ENCODE peak calls at places on chromosomes 1 and 21, in four cellular contexts. One of them, this sample, is unnamed.

GRCh38 chr1:7373936-7374760 is 396.9 kb upstream of the VAMP3 start:
- DNase-seq in GM12891: no peak
- DNase-seq in H1: no peak
- DNase-seq in K562: no peak
- DNase-seq in this sample: no peak

GRCh38 chr1:62782197-62782886 is 1.6 kb upstream of the ATG4C start:
- DNase-seq in GM12891: no peak
- DNase-seq in H1: no peak
- DNase-seq in K562: no peak
- DNase-seq in this sample: no peak

GRCh38 chr1:229624906-229625871 is 733 bp downstream of the TAF5L start:
- DNase-seq in GM12891: peak
- DNase-seq in H1: peak
- DNase-seq in K562: peak
- DNase-seq in this sample: peak

GRCh38 chr21:34648739-34649297 is 20.0 kb upstream of the CLIC6 start:
- DNase-seq in GM12891: no peak
- DNase-seq in H1: no peak
- DNase-seq in K562: no peak
- DNase-seq in this sample: no peak

GRCh38 chr1:119712342-119713038 is 756 bp downstream of the PHGDH start:
- DNase-seq in GM12891: no peak
- DNase-seq in H1: peak
- DNase-seq in K562: peak
- DNase-seq in this sample: no peak

GRCh38 chr1:168719306-168720111 is 9.5 kb downstream of the DPT start:
- DNase-seq in GM12891: no peak
- DNase-seq in H1: no peak
- DNase-seq in K562: no peak
- DNase-seq in this sample: no peak

GRCh38 chr1:112397051-112397471 is 1.0 kb downstream of the CTTNBP2NL start:
- DNase-seq in GM12891: no peak
- DNase-seq in H1: no peak
- DNase-seq in K562: no peak
- DNase-seq in this sample: no peak

GRCh38 chr1:19666139-19666465 is 1.4 kb downstream of the HTR6 start:
- DNase-seq in GM12891: no peak
- DNase-seq in H1: no peak
- DNase-seq in K562: no peak
- DNase-seq in this sample: no peak

GRCh38 chr1:246365708-246366107 is 141.4 kb downstream of the SMYD3 start:
- DNase-seq in GM12891: no peak
- DNase-seq in H1: no peak
- DNase-seq in K562: no peak
- DNase-seq in this sample: no peak

GRCh38 chr21:46062471-46063211 is 35.3 kb upstream of the COL6A2 start:
- DNase-seq in GM12891: no peak
- DNase-seq in H1: peak
- DNase-seq in K562: no peak
- DNase-seq in this sample: no peak

GRCh38 chr1:18643154-18644012 is 12.7 kb downstream of the PAX7 start:
- DNase-seq in GM12891: no peak
- DNase-seq in H1: peak
- DNase-seq in K562: peak
- DNase-seq in this sample: no peak

GRCh38 chr1:11918779-11919519 is 7.3 kb downstream of the KIAA2013 start:
- DNase-seq in GM12891: no peak
- DNase-seq in H1: no peak
- DNase-seq in K562: no peak
- DNase-seq in this sample: no peak

GRCh38 chr1:38117444-38117887 is 70.9 kb upstream of the POU3F1 start:
- DNase-seq in GM12891: no peak
- DNase-seq in H1: no peak
- DNase-seq in K562: no peak
- DNase-seq in this sample: no peak

GRCh38 chr1:81254560-81254959 is 546.2 kb upstream of the ADGRL2 start:
- DNase-seq in GM12891: no peak
- DNase-seq in H1: peak
- DNase-seq in K562: no peak
- DNase-seq in this sample: no peak

GRCh38 chr1:71154454-71154853 is 73.6 kb upstream of the ZRANB2 start:
- DNase-seq in GM12891: no peak
- DNase-seq in H1: no peak
- DNase-seq in K562: no peak
- DNase-seq in this sample: no peak

GRCh38 chr1:235992346-235992745 is 72.5 kb downstream of the NID1 start:
- DNase-seq in GM12891: no peak
- DNase-seq in H1: no peak
- DNase-seq in K562: no peak
- DNase-seq in this sample: no peak

GRCh38 chr21:44817914-44818635 is at the start of gene SUMO3:
- DNase-seq in GM12891: peak
- DNase-seq in H1: peak
- DNase-seq in K562: peak
- DNase-seq in this sample: peak

GRCh38 chr1:44733365-44733764 is 2.4 kb upstream of the RNU5D-1 start:
- DNase-seq in GM12891: no peak
- DNase-seq in H1: no peak
- DNase-seq in K562: no peak
- DNase-seq in this sample: no peak
- TF ChIP-seq TAF1 in GM12891: no peak
- TF ChIP-seq TAF1 in H1: no peak
- TF ChIP-seq TAF1 in K562: no peak
- TF ChIP-seq TAF1 in this sample: no peak

GRCh38 chr1:94060720-94061119 is 60.2 kb downstream of the ABCA4 start:
- DNase-seq in GM12891: no peak
- DNase-seq in H1: no peak
- DNase-seq in K562: no peak
- DNase-seq in this sample: no peak

GRCh38 chr1:94058766-94059165 is 62.2 kb downstream of the ABCA4 start:
- DNase-seq in GM12891: no peak
- DNase-seq in H1: no peak
- DNase-seq in K562: no peak
- DNase-seq in this sample: no peak

GRCh38 chr1:94056996-94057395 is 64.0 kb downstream of the ABCA4 start:
- DNase-seq in GM12891: no peak
- DNase-seq in H1: no peak
- DNase-seq in K562: no peak
- DNase-seq in this sample: no peak

GRCh38 chr1:94063379-94063778 is 57.6 kb downstream of the ABCA4 start:
- DNase-seq in GM12891: no peak
- DNase-seq in H1: no peak
- DNase-seq in K562: no peak
- DNase-seq in this sample: no peak

DNA sequence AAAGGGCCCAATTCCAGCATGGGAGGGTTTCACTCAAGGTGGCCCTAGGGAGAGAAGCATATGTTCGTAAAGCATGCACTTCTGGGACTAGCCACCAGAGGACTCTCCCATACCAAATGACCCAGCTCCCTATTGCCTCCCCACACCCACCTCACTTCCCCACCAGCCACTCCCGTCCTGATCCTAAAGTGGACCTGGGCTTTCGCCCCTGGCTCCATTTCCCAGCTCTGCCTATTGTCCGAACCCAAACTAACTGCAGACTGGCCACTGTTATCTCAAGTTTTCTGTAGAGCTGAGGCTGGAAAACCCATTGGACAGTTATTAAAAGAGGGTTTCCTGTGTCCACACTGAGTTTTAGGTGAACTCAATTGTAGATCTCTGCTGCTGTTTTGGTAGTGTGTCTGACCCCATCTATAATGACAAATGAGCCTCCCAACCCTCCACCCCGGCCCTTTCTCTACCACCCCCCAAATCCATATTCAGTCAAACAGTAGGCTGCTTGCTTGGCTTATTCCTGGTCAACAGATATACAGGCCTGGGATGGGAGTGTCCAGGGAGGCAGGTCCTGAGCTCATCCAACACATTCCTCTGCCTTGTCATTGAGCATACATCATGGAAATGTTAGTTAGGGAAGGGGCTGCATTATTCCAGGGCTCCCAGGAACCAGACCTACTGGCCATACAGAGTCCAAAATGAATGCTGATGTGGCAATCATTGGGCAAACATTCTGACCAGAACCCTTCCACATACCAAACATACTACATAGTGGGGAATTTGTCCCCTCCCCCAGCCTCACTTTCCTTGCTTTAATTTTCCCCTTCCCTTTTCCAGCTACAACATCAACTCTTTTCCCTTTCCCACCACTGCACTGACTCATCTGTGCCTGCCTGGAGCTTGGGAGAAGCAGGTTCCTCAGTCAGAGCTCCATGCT is 59.2 kb downstream of the ABCA4 start:
- DNase-seq in GM12891: peak
- DNase-seq in H1: peak
- DNase-seq in K562: peak
- DNase-seq in this sample: peak
- TF ChIP-seq POLR2A in GM12891: no peak
- TF ChIP-seq POLR2A in H1: no peak
- TF ChIP-seq POLR2A in K562: no peak
- TF ChIP-seq POLR2A in this sample: no peak

GRCh38 chr21:42465008-42465878 is 30.8 kb downstream of the RSPH1 start:
- DNase-seq in GM12891: no peak
- DNase-seq in H1: no peak
- DNase-seq in K562: peak
- DNase-seq in this sample: no peak
- TF ChIP-seq TAF1 in GM12891: no peak
- TF ChIP-seq TAF1 in H1: no peak
- TF ChIP-seq TAF1 in K562: no peak
- TF ChIP-seq TAF1 in this sample: no peak

DNA sequence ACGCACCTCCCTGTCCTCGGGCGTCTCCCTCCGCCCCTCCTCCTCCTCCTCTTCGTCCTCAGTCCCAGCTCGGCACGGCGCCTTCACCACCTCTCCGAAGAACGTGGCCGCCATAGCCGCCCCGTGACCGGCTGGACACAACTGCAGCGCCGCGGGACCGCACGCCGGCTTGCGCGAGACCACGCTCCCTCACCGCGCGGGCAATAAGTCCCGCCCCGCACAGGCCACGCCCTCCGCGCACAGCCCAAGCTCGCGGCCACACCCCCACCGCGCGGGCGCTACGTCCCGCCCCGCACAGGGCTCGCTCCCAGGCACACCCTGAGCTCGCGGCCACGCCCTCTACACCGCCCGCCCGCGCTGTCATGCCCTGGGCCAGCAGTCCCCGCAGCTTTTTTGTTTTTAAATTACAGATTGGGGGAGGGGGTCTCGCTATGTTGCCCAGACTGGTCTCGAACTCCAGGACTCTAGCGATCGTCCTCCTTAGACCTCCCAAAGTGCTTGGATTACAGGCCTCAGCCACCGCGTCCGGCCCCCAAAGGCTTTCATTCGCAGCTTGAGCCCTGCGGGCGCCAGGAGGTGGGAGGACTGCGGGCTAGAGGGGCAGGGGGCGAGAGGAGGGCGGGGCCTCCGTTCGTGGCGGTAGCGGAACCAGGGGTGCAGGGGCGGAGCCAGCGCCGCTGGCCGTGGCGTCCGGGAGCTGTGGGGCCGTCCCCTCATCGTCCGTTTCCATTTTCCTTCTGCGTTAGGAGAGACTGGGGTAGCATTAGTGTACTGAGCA is at the start of gene PSMG1:
- DNase-seq in GM12891: peak
- DNase-seq in H1: peak
- DNase-seq in K562: peak
- DNase-seq in this sample: peak
- TF ChIP-seq POLR2A in GM12891: peak
- TF ChIP-seq POLR2A in H1: peak
- TF ChIP-seq POLR2A in K562: peak
- TF ChIP-seq POLR2A in this sample: peak

DNA sequence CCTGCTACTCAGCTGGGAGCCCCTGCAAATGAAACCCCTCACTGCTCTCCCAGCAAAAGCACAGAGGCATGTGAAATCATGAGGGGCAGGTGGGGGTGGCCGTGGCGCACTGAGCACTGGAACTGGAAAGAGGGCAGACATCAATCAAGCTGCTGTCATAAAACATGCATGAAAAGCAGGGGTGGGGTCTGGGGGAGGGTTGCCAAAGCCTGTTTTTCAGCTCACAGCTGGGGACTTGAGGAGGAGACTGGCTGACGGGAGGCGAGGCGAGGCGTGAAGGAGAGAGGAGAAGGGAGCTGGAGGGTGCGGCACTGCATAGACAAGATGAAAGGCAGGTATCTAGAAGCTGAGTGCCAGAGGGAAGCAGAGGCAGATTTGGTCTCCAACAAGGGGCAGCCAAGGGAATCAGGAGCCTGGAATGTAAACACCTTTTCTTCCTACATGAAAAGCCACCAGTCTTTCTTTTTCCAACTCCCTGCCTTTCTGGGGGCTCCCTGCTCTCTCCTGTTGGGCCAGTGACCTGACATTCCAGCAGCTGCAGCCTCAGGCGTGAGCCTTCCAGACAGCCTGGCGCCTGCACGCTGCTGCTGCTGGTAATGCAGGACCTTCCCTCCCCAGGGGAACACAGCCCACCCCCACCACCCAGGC is 87.0 kb downstream of the NMNAT2 start:
- DNase-seq in GM12891: no peak
- DNase-seq in H1: peak
- DNase-seq in K562: no peak
- DNase-seq in this sample: no peak
- TF ChIP-seq TAF1 in GM12891: no peak
- TF ChIP-seq TAF1 in H1: peak
- TF ChIP-seq TAF1 in K562: no peak
- TF ChIP-seq TAF1 in this sample: no peak

GRCh38 chr1:27598902-27599528 is 4.9 kb downstream of the AHDC1 start:
- DNase-seq in GM12891: no peak
- DNase-seq in H1: no peak
- DNase-seq in K562: peak
- DNase-seq in this sample: no peak
- TF ChIP-seq POLR2A in GM12891: no peak
- TF ChIP-seq POLR2A in H1: no peak
- TF ChIP-seq POLR2A in K562: no peak
- TF ChIP-seq POLR2A in this sample: no peak

GRCh38 chr1:213015099-213016050 is at the start of gene ANGEL2:
- DNase-seq in GM12891: peak
- DNase-seq in H1: peak
- DNase-seq in K562: peak
- DNase-seq in this sample: peak

GRCh38 chr1:213017447-213018273 is 2.0 kb upstream of the ANGEL2 start:
- DNase-seq in GM12891: no peak
- DNase-seq in H1: no peak
- DNase-seq in K562: no peak
- DNase-seq in this sample: no peak

GRCh38 chr1:213019450-213019849 is 3.8 kb upstream of the ANGEL2 start:
- DNase-seq in GM12891: no peak
- DNase-seq in H1: no peak
- DNase-seq in K562: no peak
- DNase-seq in this sample: no peak

GRCh38 chr1:213020016-213020415 is 4.3 kb upstream of the ANGEL2 start:
- DNase-seq in GM12891: no peak
- DNase-seq in H1: no peak
- DNase-seq in K562: no peak
- DNase-seq in this sample: no peak

DNA sequence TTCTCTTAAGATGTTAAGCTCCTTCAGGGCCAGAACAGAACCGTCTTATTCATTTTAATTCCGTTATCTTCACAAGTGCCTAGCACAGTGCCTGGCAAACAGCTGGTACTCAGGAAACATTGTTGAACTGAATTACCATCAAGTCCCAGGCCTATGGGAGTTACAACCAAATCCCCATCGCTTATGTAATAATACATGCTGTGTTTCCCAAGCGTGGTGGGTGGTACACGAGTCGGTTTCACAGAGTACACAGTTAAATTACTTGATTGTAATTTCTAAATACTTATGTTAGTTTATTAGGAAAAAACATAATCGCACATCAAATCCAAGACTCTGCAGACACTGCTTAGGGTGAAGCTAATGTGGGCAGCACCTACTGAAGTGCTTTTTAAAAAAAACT is 1.0 kb downstream of the ANGEL2 start:
- DNase-seq in GM12891: no peak
- DNase-seq in H1: no peak
- DNase-seq in K562: no peak
- DNase-seq in this sample: no peak
- TF ChIP-seq TAF1 in GM12891: no peak
- TF ChIP-seq TAF1 in H1: no peak
- TF ChIP-seq TAF1 in K562: peak
- TF ChIP-seq TAF1 in this sample: no peak

This sample was measured in GM12892.